ENCODE peak calls at places on chromosomes 1 and 21, in six cellular contexts. One of them, this sample, is unnamed.

GRCh38 chr1:156559086-156559796 is 13.1 kb downstream of the IQGAP3 start:
- DNase-seq in astrocyte: no peak
- DNase-seq in CD4-positive, alpha-beta T cell: no peak
- DNase-seq in upper lobe of right lung: no peak
- DNase-seq in psoas muscle: no peak
- DNase-seq in A549: no peak
- DNase-seq in this sample: no peak

GRCh38 chr21:45073301-45074047 is 906 bp upstream of the ADARB1 start:
- DNase-seq in psoas muscle: peak; percentile 63
- DNase-seq in CD4-positive, alpha-beta T cell: no peak
- DNase-seq in upper lobe of right lung: peak; percentile 71
- DNase-seq in A549: peak; percentile 39
- DNase-seq in astrocyte: no peak
- DNase-seq in this sample: peak; percentile 15

GRCh38 chr1:29754608-29755375 is 518.5 kb downstream of the PTPRU start:
- DNase-seq in astrocyte: no peak
- DNase-seq in A549: no peak
- DNase-seq in CD4-positive, alpha-beta T cell: no peak
- DNase-seq in upper lobe of right lung: no peak
- DNase-seq in psoas muscle: no peak
- DNase-seq in this sample: no peak

GRCh38 chr1:91684599-91685196 is 184.0 kb downstream of the CDC7 start:
- DNase-seq in astrocyte: no peak
- DNase-seq in A549: no peak
- DNase-seq in CD4-positive, alpha-beta T cell: no peak
- DNase-seq in psoas muscle: no peak
- DNase-seq in upper lobe of right lung: no peak
- DNase-seq in this sample: no peak

GRCh38 chr1:22494144-22494543 is 42.5 kb downstream of the ZBTB40 start:
- DNase-seq in CD4-positive, alpha-beta T cell: no peak
- DNase-seq in upper lobe of right lung: no peak
- DNase-seq in astrocyte: no peak
- DNase-seq in psoas muscle: no peak
- DNase-seq in A549: no peak
- DNase-seq in this sample: no peak

GRCh38 chr1:117605164-117605810 is 561 bp upstream of the TENT5C start:
- DNase-seq in A549: no peak
- DNase-seq in psoas muscle: no peak
- DNase-seq in CD4-positive, alpha-beta T cell: no peak
- DNase-seq in upper lobe of right lung: no peak
- DNase-seq in astrocyte: peak; percentile 44
- DNase-seq in this sample: no peak

GRCh38 chr1:67724928-67725560 is 40.0 kb downstream of the GADD45A start:
- DNase-seq in A549: peak; percentile 51
- DNase-seq in upper lobe of right lung: no peak
- DNase-seq in astrocyte: peak; percentile 96
- DNase-seq in CD4-positive, alpha-beta T cell: no peak
- DNase-seq in psoas muscle: no peak
- DNase-seq in this sample: peak; percentile 77

GRCh38 chr1:95197616-95198252 is 36.3 kb upstream of the RWDD3 start:
- DNase-seq in psoas muscle: no peak
- DNase-seq in upper lobe of right lung: no peak
- DNase-seq in A549: no peak
- DNase-seq in CD4-positive, alpha-beta T cell: no peak
- DNase-seq in astrocyte: peak; percentile 84
- DNase-seq in this sample: peak; percentile 64

GRCh38 chr1:52237430-52237829 is 95.5 kb downstream of the ZFYVE9 start:
- DNase-seq in A549: no peak
- DNase-seq in CD4-positive, alpha-beta T cell: no peak
- DNase-seq in astrocyte: peak; percentile 90
- DNase-seq in upper lobe of right lung: no peak
- DNase-seq in psoas muscle: no peak
- DNase-seq in this sample: no peak

DNA sequence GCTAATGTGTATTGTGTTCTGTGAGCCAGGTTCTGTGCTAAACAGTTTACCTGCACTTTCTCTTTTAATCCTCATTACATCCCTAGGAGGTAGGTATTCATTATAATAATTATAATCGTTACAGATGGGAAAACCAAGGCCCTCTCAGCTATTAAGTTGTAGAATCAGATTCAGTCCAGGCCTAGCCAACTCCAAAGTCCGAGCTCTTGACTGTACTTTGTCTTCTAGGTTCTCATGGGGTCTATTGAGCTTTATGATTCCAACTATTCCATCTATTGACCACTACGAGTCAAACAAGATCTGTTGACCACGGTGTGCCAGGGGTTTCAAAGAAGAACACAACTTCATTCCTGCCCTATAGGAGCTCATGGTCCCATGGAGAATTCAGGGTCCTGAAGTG is 2.0 kb downstream of the IFNLR1 start:
- DNase-seq in upper lobe of right lung: no peak
- DNase-seq in psoas muscle: no peak
- DNase-seq in CD4-positive, alpha-beta T cell: no peak
- DNase-seq in astrocyte: no peak
- DNase-seq in A549: no peak
- DNase-seq in this sample: no peak
- H3K27ac ChIP-seq in upper lobe of right lung: no peak overlapping the region
- H3K27ac ChIP-seq in psoas muscle: no peak overlapping the region
- H3K27ac ChIP-seq in CD4-positive, alpha-beta T cell: no peak overlapping the region
- H3K27ac ChIP-seq in astrocyte: no peak overlapping the region
- H3K27ac ChIP-seq in A549: no peak overlapping the region
- H3K27ac ChIP-seq in this sample: no peak overlapping the region

GRCh38 chr21:39218082-39218409 is 34.8 kb upstream of the PSMG1 start:
- DNase-seq in A549: no peak
- DNase-seq in upper lobe of right lung: no peak
- DNase-seq in astrocyte: no peak
- DNase-seq in CD4-positive, alpha-beta T cell: no peak
- DNase-seq in psoas muscle: no peak
- DNase-seq in this sample: no peak
- H3K27ac ChIP-seq in A549: no peak overlapping the region
- H3K27ac ChIP-seq in upper lobe of right lung: no peak overlapping the region
- H3K27ac ChIP-seq in astrocyte: no peak overlapping the region
- H3K27ac ChIP-seq in CD4-positive, alpha-beta T cell: no peak overlapping the region
- H3K27ac ChIP-seq in psoas muscle: no peak overlapping the region
- H3K27ac ChIP-seq in this sample: no peak overlapping the region

DNA sequence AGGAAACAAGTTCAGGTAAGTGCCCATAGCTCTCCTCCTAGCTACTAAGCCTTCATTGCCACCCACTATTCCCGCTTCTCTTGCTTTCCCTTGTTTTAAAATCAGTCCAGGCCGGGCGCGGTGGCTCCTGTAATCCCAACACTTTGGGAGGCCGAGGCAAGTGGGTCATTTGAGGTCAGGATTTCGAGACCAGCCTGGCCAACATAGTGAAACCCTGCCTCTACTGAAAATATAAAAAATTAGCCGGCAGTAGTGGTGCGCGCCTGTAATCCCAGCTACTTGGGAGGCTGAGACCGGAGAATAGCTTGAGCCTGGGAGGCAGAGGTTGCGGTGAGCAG is 4.4 kb upstream of the CTTNBP2NL start:
- DNase-seq in CD4-positive, alpha-beta T cell: no peak
- DNase-seq in upper lobe of right lung: no peak
- DNase-seq in A549: no peak
- DNase-seq in psoas muscle: no peak
- DNase-seq in astrocyte: no peak
- DNase-seq in this sample: no peak
- H3K27ac ChIP-seq in CD4-positive, alpha-beta T cell: no peak overlapping the region
- H3K27ac ChIP-seq in upper lobe of right lung: peak overlapping the region; percentile 77
- H3K27ac ChIP-seq in A549: peak overlapping the region; percentile 91
- H3K27ac ChIP-seq in psoas muscle: peak overlapping the region; percentile 58
- H3K27ac ChIP-seq in astrocyte: peak overlapping the region; percentile 67
- H3K27ac ChIP-seq in this sample: no peak overlapping the region

DNA sequence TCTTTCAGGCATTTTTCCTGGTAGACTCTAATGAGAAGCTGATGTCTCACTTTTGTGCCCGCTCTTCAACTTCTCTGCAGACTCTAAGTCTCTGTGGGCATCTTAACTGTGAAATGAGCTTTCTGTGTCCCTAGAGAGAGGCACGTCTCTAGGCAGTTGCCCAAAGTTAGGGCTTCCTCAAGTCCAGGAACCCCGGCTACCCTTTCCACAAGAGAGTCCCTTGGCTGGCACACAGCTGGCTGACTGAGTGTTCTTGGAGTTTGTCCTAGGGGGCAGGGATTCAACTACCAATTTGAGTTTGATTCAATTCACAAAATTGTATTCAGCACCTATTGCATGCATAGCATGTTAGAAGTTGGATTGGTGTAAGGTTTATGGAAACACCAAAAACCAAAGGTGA is 1.4 kb downstream of the GPR61 start:
- DNase-seq in CD4-positive, alpha-beta T cell: no peak
- DNase-seq in upper lobe of right lung: no peak
- DNase-seq in psoas muscle: no peak
- DNase-seq in astrocyte: no peak
- DNase-seq in A549: no peak
- DNase-seq in this sample: no peak
- H3K27ac ChIP-seq in CD4-positive, alpha-beta T cell: no peak overlapping the region
- H3K27ac ChIP-seq in upper lobe of right lung: no peak overlapping the region
- H3K27ac ChIP-seq in psoas muscle: no peak overlapping the region
- H3K27ac ChIP-seq in astrocyte: no peak overlapping the region
- H3K27ac ChIP-seq in A549: no peak overlapping the region
- H3K27ac ChIP-seq in this sample: no peak overlapping the region

GRCh38 chr1:160685266-160685665 is 26.4 kb downstream of the CD48 start:
- DNase-seq in astrocyte: no peak
- DNase-seq in A549: no peak
- DNase-seq in psoas muscle: no peak
- DNase-seq in upper lobe of right lung: no peak
- DNase-seq in CD4-positive, alpha-beta T cell: no peak
- DNase-seq in this sample: no peak
- H3K27ac ChIP-seq in astrocyte: no peak overlapping the region
- H3K27ac ChIP-seq in A549: no peak overlapping the region
- H3K27ac ChIP-seq in psoas muscle: no peak overlapping the region
- H3K27ac ChIP-seq in upper lobe of right lung: no peak overlapping the region
- H3K27ac ChIP-seq in CD4-positive, alpha-beta T cell: peak overlapping the region; percentile 49
- H3K27ac ChIP-seq in this sample: no peak overlapping the region

GRCh38 chr1:36436820-36437219 is 13.4 kb downstream of the OSCP1 start:
- DNase-seq in A549: no peak
- DNase-seq in upper lobe of right lung: no peak
- DNase-seq in astrocyte: peak; percentile 62
- DNase-seq in CD4-positive, alpha-beta T cell: no peak
- DNase-seq in psoas muscle: no peak
- DNase-seq in this sample: peak; percentile 93

GRCh38 chr1:36433102-36433501 is 17.1 kb downstream of the OSCP1 start:
- DNase-seq in upper lobe of right lung: no peak
- DNase-seq in astrocyte: no peak
- DNase-seq in A549: no peak
- DNase-seq in CD4-positive, alpha-beta T cell: no peak
- DNase-seq in psoas muscle: no peak
- DNase-seq in this sample: no peak

DNA sequence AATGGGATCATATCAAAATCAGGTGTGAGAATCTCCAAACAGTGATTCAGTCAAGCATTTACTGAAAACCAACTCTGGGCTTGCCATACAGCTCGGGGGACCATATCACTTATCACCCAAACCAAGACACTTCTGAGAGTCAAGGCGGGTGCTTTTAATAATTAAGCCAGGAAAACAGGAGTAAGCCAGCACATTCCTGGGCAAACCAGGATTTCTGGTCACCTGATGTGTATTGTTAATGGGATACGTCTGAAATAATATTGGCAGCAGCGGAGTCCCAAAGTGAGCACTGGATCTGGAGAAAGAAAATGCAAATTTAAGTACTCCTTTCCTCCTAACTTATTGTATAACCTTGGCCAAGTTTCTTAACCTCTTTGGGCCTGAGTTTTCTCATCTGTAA is 17.6 kb downstream of the OSCP1 start:
- DNase-seq in psoas muscle: no peak
- DNase-seq in astrocyte: no peak
- DNase-seq in A549: no peak
- DNase-seq in upper lobe of right lung: no peak
- DNase-seq in CD4-positive, alpha-beta T cell: no peak
- DNase-seq in this sample: no peak
- H3K27ac ChIP-seq in psoas muscle: no peak overlapping the region
- H3K27ac ChIP-seq in astrocyte: no peak overlapping the region
- H3K27ac ChIP-seq in A549: no peak overlapping the region
- H3K27ac ChIP-seq in upper lobe of right lung: no peak overlapping the region
- H3K27ac ChIP-seq in CD4-positive, alpha-beta T cell: no peak overlapping the region
- H3K27ac ChIP-seq in this sample: no peak overlapping the region

GRCh38 chr21:33255404-33255803 is 10.8 kb upstream of the IL10RB start:
- DNase-seq in upper lobe of right lung: no peak
- DNase-seq in CD4-positive, alpha-beta T cell: no peak
- DNase-seq in astrocyte: no peak
- DNase-seq in psoas muscle: no peak
- DNase-seq in A549: no peak
- DNase-seq in this sample: no peak

GRCh38 chr21:33254766-33255165 is 11.4 kb upstream of the IL10RB start:
- DNase-seq in psoas muscle: no peak
- DNase-seq in CD4-positive, alpha-beta T cell: no peak
- DNase-seq in upper lobe of right lung: no peak
- DNase-seq in A549: no peak
- DNase-seq in astrocyte: no peak
- DNase-seq in this sample: no peak

GRCh38 chr21:33258475-33258874 is 7.7 kb upstream of the IL10RB start:
- DNase-seq in psoas muscle: no peak
- DNase-seq in astrocyte: no peak
- DNase-seq in CD4-positive, alpha-beta T cell: no peak
- DNase-seq in A549: no peak
- DNase-seq in upper lobe of right lung: no peak
- DNase-seq in this sample: peak; percentile 32

GRCh38 chr21:33257404-33257803 is 8.8 kb upstream of the IL10RB start:
- DNase-seq in astrocyte: no peak
- DNase-seq in CD4-positive, alpha-beta T cell: no peak
- DNase-seq in A549: no peak
- DNase-seq in psoas muscle: no peak
- DNase-seq in upper lobe of right lung: no peak
- DNase-seq in this sample: no peak

DNA sequence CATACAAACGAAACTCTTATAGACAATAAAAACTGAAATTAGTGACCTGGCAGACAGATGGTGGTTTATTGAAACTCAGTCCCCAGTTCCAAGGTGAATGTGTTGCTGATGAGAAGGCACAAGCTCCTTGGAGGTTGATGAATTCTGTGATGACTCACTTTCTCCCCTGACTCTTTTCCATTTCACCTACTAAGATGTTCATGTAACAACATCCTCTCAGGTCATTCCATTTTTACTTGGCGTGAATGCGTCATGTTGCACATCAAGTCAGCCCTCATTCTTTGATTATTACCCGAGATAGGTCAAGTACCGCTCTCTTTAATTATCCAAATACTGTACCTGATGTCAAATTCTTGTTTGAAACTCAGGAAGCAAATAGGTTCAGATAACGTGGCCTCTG is 10.1 kb upstream of the IL10RB start:
- DNase-seq in upper lobe of right lung: no peak
- DNase-seq in A549: no peak
- DNase-seq in CD4-positive, alpha-beta T cell: no peak
- DNase-seq in astrocyte: no peak
- DNase-seq in psoas muscle: no peak
- DNase-seq in this sample: no peak
- H3K27ac ChIP-seq in upper lobe of right lung: no peak overlapping the region
- H3K27ac ChIP-seq in A549: no peak overlapping the region
- H3K27ac ChIP-seq in CD4-positive, alpha-beta T cell: peak overlapping the region; percentile 8
- H3K27ac ChIP-seq in astrocyte: no peak overlapping the region
- H3K27ac ChIP-seq in psoas muscle: no peak overlapping the region
- H3K27ac ChIP-seq in this sample: no peak overlapping the region